ENCODE peak calls at places on chromosomes 5 and 9, in nine cellular contexts. Q is iris pigment epithelial cell; H is Jurkat, Clone E6-1; G is MM.1S; Y is GM06990; R is midbrain; Z is anterior cingulate cortex; I is NCI-H510A treated with DMSO at 0.1 percent for 48 hours; V is pons. D is an unnamed sample.

GRCh38 chr5:136750507-136750906 is 385.2 kb upstream of the TRPC7 start:
- DNase-seq in V (no peak), H (no peak), Y (no peak), R (no peak), I (no peak), G (no peak), Z (no peak), Q (no peak), D (no peak)

GRCh38 chr5:36741138-36741537 is 134.7 kb downstream of the SLC1A3 start:
- DNase-seq in Y (no peak), R (no peak), G (no peak), H (no peak), V (no peak), Q (no peak), I (no peak), Z (no peak), D (no peak)

GRCh38 chr9:14205463-14205862 is 108.5 kb downstream of the NFIB start:
- DNase-seq in Q (peak), G (no peak), V (no peak), R (no peak), Y (no peak), Z (no peak), I (no peak), H (no peak), D (no peak)

GRCh38 chr5:17096975-17097695 is 120.3 kb upstream of the BASP1 start:
- DNase-seq in H (no peak), I (peak), V (no peak), R (no peak), Q (no peak), Z (no peak), Y (no peak), G (no peak), D (no peak)

GRCh38 chr5:111415053-111415452 is 97.3 kb downstream of the STARD4 start:
- DNase-seq in Z (no peak), V (no peak), G (no peak), R (no peak), Q (no peak), I (no peak), H (no peak), Y (no peak), D (no peak)

GRCh38 chr9:110382731-110383130 is 45.1 kb upstream of the TXNDC8 start:
- DNase-seq in Y (no peak), R (no peak), H (no peak), I (no peak), V (no peak), G (no peak), Q (no peak), Z (no peak), D (no peak)

GRCh38 chr5:59615272-59615671 is 278.3 kb downstream of the PDE4D start:
- DNase-seq in Y (no peak), G (no peak), H (no peak), I (no peak), R (no peak), Q (peak), Z (no peak), V (no peak), D (no peak)

GRCh38 chr9:98410185-98410697 is 154.8 kb upstream of the TBC1D2 start:
- DNase-seq in H (peak), G (no peak), Y (no peak), R (peak), Z (no peak), Q (peak), V (peak), I (no peak), D (no peak)

GRCh38 chr5:137069358-137069757 is 429.8 kb downstream of the SPOCK1 start:
- DNase-seq in Q (no peak), G (no peak), Z (peak), I (no peak), Y (no peak), R (no peak), V (no peak), H (no peak), D (no peak)

GRCh38 chr5:175059687-175060194 is 335.4 kb downstream of the MSX2 start:
- DNase-seq in I (peak), G (peak), H (peak), Z (peak), Y (peak), R (peak), V (peak), Q (no peak), D (no peak)

GRCh38 chr5:61941637-61942036 is 364.4 kb upstream of the KIF2A start:
- DNase-seq in V (peak), G (no peak), Q (no peak), Y (no peak), H (no peak), I (no peak), Z (no peak), R (peak), D (no peak)

GRCh38 chr5:75734913-75735789 is 17.9 kb upstream of the POC5 start:
- DNase-seq in G (peak), I (peak), H (peak), V (peak), Y (no peak), R (peak), Z (peak), Q (peak), D (peak)

GRCh38 chr9:98236881-98237487 is 18.5 kb downstream of the TBC1D2 start:
- DNase-seq in G (no peak), Q (no peak), Z (no peak), Y (no peak), I (no peak), H (no peak), R (no peak), V (no peak), D (no peak)

D was measured in GM13977.